ENCODE peak calls at places on chromosome X, in four cellular contexts. O is pancreas; E is naive thymus-derived CD4-positive, alpha-beta T cell; X is CD4-positive, CD25-positive, alpha-beta regulatory T cell. L is an unnamed sample. For H3K4me1, the result is how much of the 10 kb centered on the place peaks cover.

GRCh38 chrX:40030205-40030604 is 67.6 kb downstream of the BCOR start:
- DNase-seq in O (no peak), E (no peak), X (no peak), L (no peak)

GRCh38 chrX:9498236-9498635 is 33.4 kb downstream of the TBL1X start:
- DNase-seq in O (no peak), E (no peak), X (no peak), L (no peak)

GRCh38 chrX:123648028-123648810 is 84.6 kb downstream of the THOC2 start:
- DNase-seq in O (no peak), E (no peak), X (no peak), L (no peak)

GRCh38 chrX:73987166-73987565 is 316.8 kb upstream of the ZCCHC13 start:
- DNase-seq in O (no peak), E (no peak), X (no peak), L (no peak)

GRCh38 chrX:153495362-153495751 is 577 bp downstream of the BGN start:
- DNase-seq in O (no peak), E (no peak), X (no peak), L (no peak)

GRCh38 chrX:154317391-154318000 is 21.9 kb downstream of the TKTL1 start:
- DNase-seq in O (no peak), E (no peak), X (no peak), L (no peak)

GRCh38 chrX:47590984-47591383 is 8.7 kb downstream of the TIMP1 start:
- DNase-seq in O (no peak), E (no peak), X (no peak), L (no peak)

GRCh38 chrX:40953369-40953768 is 131.9 kb upstream of the USP9X start:
- DNase-seq in O (no peak), E (no peak), X (no peak), L (no peak)

GRCh38 chrX:3713225-3713936 is at the start of gene PRKX:
- DNase-seq in O (peak), E (peak), X (peak), L (peak)

GRCh38 chrX:44785652-44786051 is 58.2 kb upstream of the DUSP21 start:
- DNase-seq in O (no peak), E (no peak), X (no peak), L (no peak)

GRCh38 chrX:74535633-74536141 is 78.7 kb downstream of the RLIM start:
- DNase-seq in O (peak), E (peak), X (peak), L (peak)

GRCh38 chrX:53716328-53717088 is 30.0 kb upstream of the HUWE1 start:
- DNase-seq in O (no peak), E (peak), X (peak), L (peak)

GRCh38 chrX:153622661-153623309 is 23.8 kb upstream of the CCNQ start:
- DNase-seq in O (no peak), E (no peak), X (no peak), L (no peak)

GRCh38 chrX:112641449-112641848 is 38.3 kb downstream of the LHFPL1 start:
- DNase-seq in O (no peak), E (no peak), X (no peak), L (no peak)

GRCh38 chrX:40449396-40449795 is 131.4 kb upstream of the ATP6AP2 start:
- DNase-seq in O (no peak), E (no peak), X (no peak), L (no peak)

GRCh38 chrX:23727206-23727605 is 15.9 kb downstream of the ACOT9 start:
- DNase-seq in O (no peak), E (no peak), X (no peak), L (no peak)

GRCh38 chrX:79078114-79078513 is 66.4 kb upstream of the GPR174 start:
- DNase-seq in O (no peak), E (no peak), X (no peak), L (no peak)

GRCh38 chrX:153781428-153782047 is 697 bp downstream of the SRPK3 start:
- DNase-seq in O (no peak), E (no peak), X (no peak), L (no peak)

GRCh38 chrX:36909584-36909983 is 98.6 kb upstream of the FAM47C start:
- DNase-seq in O (no peak), E (no peak), X (no peak), L (no peak)

GRCh38 chrX:53714580-53715335 is 28.2 kb upstream of the HUWE1 start:
- DNase-seq in O (no peak), E (peak), X (peak), L (peak)

GRCh38 chrX:7925867-7926472 is 1.2 kb downstream of the PNPLA4 start:
- DNase-seq in O (peak), E (peak), X (peak), L (peak)

GRCh38 chrX:5431823-5432222 is 796.8 kb downstream of the NLGN4X start:
- DNase-seq in O (no peak), E (no peak), X (no peak), L (no peak)

GRCh38 chrX:119040432-119040831 is 32.4 kb upstream of the CT47C1 start:
- DNase-seq in O (no peak), E (no peak), X (no peak), L (no peak)

GRCh38 chrX:22603060-22603459 is 330.3 kb downstream of the CBLL2 start:
- DNase-seq in O (peak), E (no peak), X (no peak), L (no peak)

GRCh38 chrX:275967-276587 is 5.1 kb upstream of the PLCXD1 start:
- DNase-seq in O (peak), E (peak), X (peak), L (peak)

GRCh38 chrX:276588-277171 is 4.5 kb upstream of the PLCXD1 start:
- DNase-seq in O (peak), E (peak), X (no peak), L (no peak)

GRCh38 chrX:270848-271367 is 10.3 kb upstream of the PLCXD1 start:
- DNase-seq in O (peak), E (peak), X (no peak), L (no peak)

GRCh38 chrX:274904-275475 is 6.2 kb upstream of the PLCXD1 start:
- DNase-seq in O (peak), E (no peak), X (no peak), L (no peak)

GRCh38 chrX:275476-275966 is 5.7 kb upstream of the PLCXD1 start:
- DNase-seq in O (peak), E (peak), X (no peak), L (no peak)
- H3K27ac ChIP-seq in O (no peak), E (peak), X (no peak), L (no peak)

DNA sequence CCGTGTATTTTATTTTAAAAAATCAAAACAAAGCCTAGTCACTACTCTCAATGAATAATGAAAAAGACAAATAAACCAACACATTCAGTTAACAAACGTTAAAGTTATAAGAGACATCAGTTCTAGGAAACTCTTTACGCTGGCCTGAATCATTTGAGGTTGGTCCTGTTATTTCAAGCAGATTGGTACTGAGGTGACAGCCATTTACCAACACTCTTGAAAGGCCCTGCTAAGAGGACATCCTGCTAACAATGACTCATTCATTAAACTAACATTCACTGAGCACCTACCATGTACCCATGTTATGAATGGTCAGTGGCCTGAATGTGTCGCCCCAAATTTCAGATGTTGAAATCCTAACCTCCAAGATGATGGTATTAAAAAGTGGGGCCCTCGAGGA is 57.1 kb upstream of the ADGRG2 start:
- DNase-seq in O (no peak), E (no peak), X (no peak), L (no peak)
- H3K4me1 ChIP-seq in O (under half), E (under half), X (under half), L (under half)

GRCh38 chrX:134542485-134542884 is 82.5 kb downstream of the HPRT1 start:
- DNase-seq in O (no peak), E (no peak), X (no peak), L (no peak)

GRCh38 chrX:134544614-134545255 is 84.8 kb downstream of the HPRT1 start:
- DNase-seq in O (peak), E (no peak), X (no peak), L (no peak)

GRCh38 chrX:134543201-134543797 is 83.3 kb downstream of the HPRT1 start:
- DNase-seq in O (no peak), E (no peak), X (no peak), L (no peak)

GRCh38 chrX:134545524-134545923 is 85.6 kb downstream of the HPRT1 start:
- DNase-seq in O (peak), E (no peak), X (no peak), L (no peak)

GRCh38 chrX:134544189-134544588 is 84.2 kb downstream of the HPRT1 start:
- DNase-seq in O (no peak), E (no peak), X (no peak), L (no peak)
- H3K4me3 ChIP-seq in O (no peak), E (no peak), X (no peak), L (no peak)

GRCh38 chrX:14504960-14505538 is 24.3 kb upstream of the GLRA2 start:
- DNase-seq in O (no peak), E (no peak), X (no peak), L (no peak)
- H3K27ac ChIP-seq in O (no peak), E (no peak), X (no peak), L (no peak)

GRCh38 chrX:13026877-13027652 is 17.4 kb downstream of the FAM9C start:
- DNase-seq in O (no peak), E (no peak), X (no peak), L (no peak)
- H3K4me1 ChIP-seq in O (under half), E (half or more), X (half or more), L (under half)

GRCh38 chrX:1578511-1579173 is 12.8 kb upstream of the AKAP17A start:
- DNase-seq in O (no peak), E (no peak), X (no peak), L (no peak)
- H3K4me3 ChIP-seq in O (no peak), E (no peak), X (no peak), L (no peak)

GRCh38 chrX:2692221-2693122 is 1.4 kb downstream of the CD99 start:
- DNase-seq in O (peak), E (no peak), X (no peak), L (no peak)

GRCh38 chrX:2693123-2693438 is 2.0 kb downstream of the CD99 start:
- DNase-seq in O (no peak), E (no peak), X (no peak), L (no peak)

GRCh38 chrX:2696698-2697215 is 5.7 kb downstream of the CD99 start:
- DNase-seq in O (no peak), E (peak), X (no peak), L (no peak)

GRCh38 chrX:2693526-2694002 is 2.5 kb downstream of the CD99 start:
- DNase-seq in O (no peak), E (no peak), X (no peak), L (no peak)

DNA sequence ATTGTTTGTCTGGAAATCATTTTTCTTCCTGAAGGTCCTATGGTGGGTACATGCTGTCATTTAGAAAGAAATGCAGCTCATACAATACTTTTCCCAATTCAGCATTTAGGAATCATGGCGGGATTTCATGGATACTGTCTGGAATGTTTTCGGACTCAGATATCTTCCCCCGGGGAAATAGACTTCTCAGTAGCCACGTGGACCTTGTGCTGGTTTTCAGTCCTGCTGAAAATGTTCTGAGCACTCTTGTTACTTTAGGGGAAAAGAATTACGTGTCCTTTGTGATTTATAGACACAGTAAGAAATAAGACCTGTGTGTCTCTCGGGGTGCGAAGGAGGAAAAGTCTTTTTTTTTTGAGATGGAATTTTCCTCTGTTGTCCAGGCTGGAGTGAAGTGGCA is 3.8 kb downstream of the CD99 start:
- DNase-seq in O (no peak), E (no peak), X (no peak), L (no peak)
- H3K27ac ChIP-seq in O (no peak), E (no peak), X (peak), L (peak)